ENCODE peak calls at places on chromosomes 4 and X, in eight cellular contexts. N is tibial nerve; X is CD4-positive, alpha-beta memory T cell; H is A673; Z is BE2C; G is body of pancreas; O is tibial artery; S is pancreas. Q is an unnamed sample.

GRCh38 chr4:151043803-151044535 is 28.9 kb upstream of the LRBA start:
- DNase-seq in N (no peak), X (no peak), H (no peak), Z (no peak), G (no peak), O (no peak), S (no peak), Q (no peak)

GRCh38 chr4:97121493-97121892 is 1021.8 kb downstream of the STPG2 start:
- DNase-seq in N (no peak), X (no peak), H (no peak), Z (no peak), G (no peak), O (no peak), S (no peak), Q (no peak)

GRCh38 chrX:23742174-23742692 is 843 bp downstream of the ACOT9 start:
- DNase-seq in N (peak; percentile 7), X (peak; percentile 27), H (peak; percentile 81), Z (peak; percentile 60), G (peak; percentile 58), O (peak; percentile 69), S (peak; percentile 25), Q (peak; percentile 36)

GRCh38 chr4:165965503-165965902 is 92.5 kb downstream of the TLL1 start:
- DNase-seq in N (no peak), X (no peak), H (no peak), Z (no peak), G (no peak), O (no peak), S (no peak), Q (no peak)

GRCh38 chr4:20348411-20348810 is 96.7 kb downstream of the SLIT2 start:
- DNase-seq in N (no peak), X (no peak), H (no peak), Z (no peak), G (no peak), O (no peak), S (no peak), Q (no peak)

GRCh38 chr4:65502151-65502691 is 168.1 kb downstream of the EPHA5 start:
- DNase-seq in N (no peak), X (no peak), H (peak; percentile 14), Z (no peak), G (no peak), O (no peak), S (no peak), Q (no peak)

GRCh38 chrX:152313529-152314302 is 137.4 kb downstream of the GABRA3 start:
- DNase-seq in N (no peak), X (no peak), H (no peak), Z (no peak), G (no peak), O (no peak), S (no peak), Q (no peak)

GRCh38 chr4:118749347-118749988 is 64.3 kb downstream of the METTL14 start:
- DNase-seq in N (no peak), X (no peak), H (no peak), Z (no peak), G (no peak), O (no peak), S (no peak), Q (no peak)

GRCh38 chr4:17492876-17493275 is 19.0 kb downstream of the QDPR start:
- DNase-seq in N (no peak), X (no peak), H (no peak), Z (no peak), G (no peak), O (no peak), S (no peak), Q (no peak)

GRCh38 chr4:108954880-108955279 is 192.0 kb upstream of the ETNPPL start:
- DNase-seq in N (no peak), X (no peak), H (no peak), Z (no peak), G (no peak), O (no peak), S (no peak), Q (no peak)

GRCh38 chrX:101430457-101431078 is 22.5 kb downstream of the HNRNPH2 start:
- DNase-seq in N (no peak), X (no peak), H (no peak), Z (no peak), G (no peak), O (no peak), S (no peak), Q (no peak)

GRCh38 chr4:69848028-69848427 is 11.9 kb downstream of the SULT1E1 start:
- DNase-seq in N (no peak), X (no peak), H (no peak), Z (no peak), G (no peak), O (no peak), S (no peak), Q (no peak)

GRCh38 chr4:167966161-167966560 is 126.2 kb upstream of the ANXA10 start:
- DNase-seq in N (no peak), X (no peak), H (peak; percentile 6), Z (no peak), G (no peak), O (no peak), S (no peak), Q (no peak)

GRCh38 chr4:149371021-149371420 is 444.6 kb downstream of the IQCM start:
- DNase-seq in N (no peak), X (no peak), H (peak; percentile 87), Z (peak; percentile 22), G (peak; percentile 17), O (no peak), S (peak; percentile 9), Q (no peak)

GRCh38 chr4:744212-744841 is 38.7 kb downstream of the PCGF3 start:
- DNase-seq in N (no peak), X (no peak), H (peak; percentile 47), Z (no peak), G (no peak), O (no peak), S (no peak), Q (no peak)

DNA sequence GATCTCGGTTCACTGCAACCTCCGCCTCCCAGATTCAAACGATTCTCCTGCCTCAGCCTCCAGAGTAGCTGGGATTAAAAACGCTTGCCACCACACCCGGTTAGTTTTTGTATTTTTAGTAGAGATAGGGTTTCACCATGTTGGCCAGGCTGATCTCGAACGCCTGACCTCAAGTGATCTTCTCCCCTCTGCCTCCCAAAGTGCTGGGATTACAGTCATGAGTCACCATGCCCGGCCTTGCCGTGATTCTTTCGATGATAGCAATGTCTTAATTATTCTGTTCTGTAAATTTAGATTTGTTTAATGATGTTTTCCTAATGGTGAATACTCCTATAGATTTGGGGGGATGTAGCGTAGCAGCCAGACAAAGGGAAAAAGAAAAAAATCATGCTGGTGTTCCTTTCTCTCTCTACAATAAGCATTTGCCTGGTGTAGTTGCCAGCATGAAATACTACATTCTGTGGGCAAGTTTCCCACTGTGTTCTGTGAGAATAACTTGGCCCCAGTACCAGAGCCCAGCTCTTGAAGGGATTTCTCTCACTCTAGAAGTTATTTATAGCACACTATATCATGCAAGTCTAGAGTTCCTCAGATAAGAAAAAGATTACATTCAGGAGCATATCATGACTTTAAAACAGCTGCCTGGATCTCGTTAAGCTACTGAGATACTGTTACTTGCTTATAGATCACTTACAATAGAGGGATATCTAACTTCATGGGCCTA is 15.4 kb downstream of the NIPAL1 start:
- DNase-seq in N (no peak), X (no peak), H (peak; percentile 17), Z (no peak), G (peak; percentile 61), O (no peak), S (no peak), Q (no peak)
- H3K4me1 ChIP-seq in N (peaks cover 8% of the 10 kb centered on the region), X (no peaks in the 10 kb centered on the region), H (no peaks in the 10 kb centered on the region), Z (no peaks in the 10 kb centered on the region), G (peaks cover 23% of the 10 kb centered on the region), O (no peaks in the 10 kb centered on the region), S (peaks cover 23% of the 10 kb centered on the region), Q (no peaks in the 10 kb centered on the region)

DNA sequence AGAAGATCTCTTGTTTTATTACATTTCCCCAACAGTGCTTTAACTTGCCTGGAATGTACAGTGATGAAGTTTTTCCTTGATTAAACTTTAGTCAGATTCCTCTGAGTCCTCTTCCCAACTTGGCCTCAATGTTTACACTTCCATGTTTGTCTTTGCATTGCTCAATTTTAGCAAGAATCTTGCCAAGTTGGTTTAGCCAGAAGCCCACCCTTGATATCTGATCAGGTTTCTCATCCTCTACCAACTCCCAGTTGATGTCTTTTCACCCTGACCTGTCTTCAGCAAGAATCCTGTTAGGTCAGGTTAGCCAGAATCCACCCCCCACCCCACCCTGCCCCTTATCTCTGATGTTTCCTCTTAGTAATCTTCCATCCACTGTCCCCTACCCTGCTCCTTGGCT is 120.9 kb downstream of the MBNL3 start:
- DNase-seq in N (no peak), X (no peak), H (no peak), Z (no peak), G (no peak), O (no peak), S (no peak), Q (no peak)
- H3K4me1 ChIP-seq in N (peaks cover 4% of the 10 kb centered on the region), X (no peaks in the 10 kb centered on the region), H (no peaks in the 10 kb centered on the region), Z (no peaks in the 10 kb centered on the region), G (no peaks in the 10 kb centered on the region), O (no peaks in the 10 kb centered on the region), S (no peaks in the 10 kb centered on the region), Q (peaks cover 3% of the 10 kb centered on the region)

DNA sequence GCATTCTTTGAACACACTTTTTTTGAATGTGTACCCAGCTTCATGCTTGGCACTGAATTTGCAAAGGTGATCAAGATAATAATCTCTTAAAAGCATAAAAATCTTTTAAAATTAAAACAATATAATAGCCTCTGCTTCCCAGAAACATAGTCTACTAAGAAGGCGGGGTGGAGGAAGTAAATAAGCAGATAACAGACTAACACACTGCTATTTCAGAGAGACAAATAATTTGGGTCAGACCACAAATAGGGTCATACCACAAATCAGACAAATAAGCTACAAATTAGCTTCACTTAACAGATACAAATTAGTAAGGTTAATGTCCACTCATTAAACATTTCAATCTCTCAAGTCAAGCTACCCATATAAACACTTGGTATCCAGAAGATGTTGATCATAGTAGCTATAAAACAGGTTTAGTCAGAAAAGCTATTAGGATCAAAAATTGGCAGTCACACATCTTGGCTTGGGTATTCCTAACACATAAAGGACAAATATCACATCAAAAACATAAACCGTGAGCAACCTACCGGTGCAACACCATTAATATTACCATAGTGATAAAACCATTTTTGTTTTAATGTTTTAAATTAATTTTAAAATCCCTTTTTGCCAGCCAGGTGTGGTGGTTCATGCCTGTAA is 47.3 kb downstream of the PPP3CA start:
- DNase-seq in N (no peak), X (no peak), H (no peak), Z (no peak), G (no peak), O (no peak), S (no peak), Q (no peak)
- H3K4me1 ChIP-seq in N (peaks cover 37% of the 10 kb centered on the region), X (peaks cover 22% of the 10 kb centered on the region), H (peaks cover 37% of the 10 kb centered on the region), Z (peaks cover 3% of the 10 kb centered on the region), G (peaks cover 5% of the 10 kb centered on the region), O (peaks cover 8% of the 10 kb centered on the region), S (peaks cover 13% of the 10 kb centered on the region), Q (no peaks in the 10 kb centered on the region)

GRCh38 chr4:15779336-15779735 is 1.2 kb downstream of the CD38 start:
- DNase-seq in N (peak; percentile 72), X (no peak), H (peak; percentile 69), Z (peak; percentile 10), G (peak; percentile 56), O (peak; percentile 75), S (no peak), Q (peak; percentile 67)

GRCh38 chr4:15781427-15782095 is 3.4 kb downstream of the CD38 start:
- DNase-seq in N (no peak), X (no peak), H (no peak), Z (no peak), G (no peak), O (no peak), S (no peak), Q (no peak)

GRCh38 chr4:15786743-15787142 is 8.6 kb downstream of the CD38 start:
- DNase-seq in N (no peak), X (no peak), H (no peak), Z (no peak), G (no peak), O (no peak), S (no peak), Q (no peak)

GRCh38 chr4:15779789-15780188 is 1.7 kb downstream of the CD38 start:
- DNase-seq in N (no peak), X (no peak), H (no peak), Z (no peak), G (no peak), O (no peak), S (no peak), Q (no peak)

GRCh38 chr4:15784959-15785634 is 7.0 kb downstream of the CD38 start:
- DNase-seq in N (no peak), X (no peak), H (no peak), Z (no peak), G (no peak), O (no peak), S (no peak), Q (no peak)
- H3K4me1 ChIP-seq in N (peaks cover under 1% of the 10 kb centered on the region), X (peaks cover 14% of the 10 kb centered on the region), H (no peaks in the 10 kb centered on the region), Z (no peaks in the 10 kb centered on the region), G (no peaks in the 10 kb centered on the region), O (no peaks in the 10 kb centered on the region), S (no peaks in the 10 kb centered on the region), Q (no peaks in the 10 kb centered on the region)

Q was measured in lung.